ENCODE peak calls at places on chromosomes 13 and 19, in eight cellular contexts. One of them, this sample, is unnamed.

GRCh38 chr19:1850809-1851544 is 2.7 kb upstream of the REXO1 start:
- DNase-seq in astrocyte: no peak
- DNase-seq in GM19239: no peak
- DNase-seq in iris pigment epithelial cell: no peak
- DNase-seq in amygdala: no peak
- DNase-seq in caudate nucleus: no peak
- DNase-seq in LHCN-M2: no peak
- DNase-seq in naive B cell: no peak
- DNase-seq in this sample: no peak

GRCh38 chr13:106003651-106004050 is 531.8 kb downstream of the EFNB2 start:
- DNase-seq in astrocyte: no peak
- DNase-seq in GM19239: no peak
- DNase-seq in iris pigment epithelial cell: no peak
- DNase-seq in amygdala: no peak
- DNase-seq in caudate nucleus: no peak
- DNase-seq in LHCN-M2: no peak
- DNase-seq in naive B cell: no peak
- DNase-seq in this sample: no peak

GRCh38 chr19:55654833-55655647 is at the start of gene U2AF2:
- DNase-seq in astrocyte: no peak
- DNase-seq in GM19239: peak
- DNase-seq in iris pigment epithelial cell: peak
- DNase-seq in amygdala: peak
- DNase-seq in caudate nucleus: peak
- DNase-seq in LHCN-M2: peak
- DNase-seq in naive B cell: peak
- DNase-seq in this sample: peak

GRCh38 chr13:106311004-106311403 is 224.5 kb downstream of the EFNB2 start:
- DNase-seq in astrocyte: no peak
- DNase-seq in GM19239: no peak
- DNase-seq in iris pigment epithelial cell: no peak
- DNase-seq in amygdala: no peak
- DNase-seq in caudate nucleus: no peak
- DNase-seq in LHCN-M2: no peak
- DNase-seq in naive B cell: no peak
- DNase-seq in this sample: no peak

GRCh38 chr13:44815507-44816074 is 173.7 kb downstream of the NUFIP1 start:
- DNase-seq in astrocyte: peak
- DNase-seq in GM19239: peak
- DNase-seq in iris pigment epithelial cell: peak
- DNase-seq in amygdala: no peak
- DNase-seq in caudate nucleus: peak
- DNase-seq in LHCN-M2: peak
- DNase-seq in naive B cell: no peak
- DNase-seq in this sample: no peak

GRCh38 chr13:73224708-73225107 is 165.9 kb downstream of the KLF5 start:
- DNase-seq in astrocyte: peak
- DNase-seq in GM19239: no peak
- DNase-seq in iris pigment epithelial cell: peak
- DNase-seq in amygdala: no peak
- DNase-seq in caudate nucleus: no peak
- DNase-seq in LHCN-M2: peak
- DNase-seq in naive B cell: no peak
- DNase-seq in this sample: no peak

GRCh38 chr19:7226749-7227148 is 67.5 kb downstream of the INSR start:
- DNase-seq in astrocyte: no peak
- DNase-seq in GM19239: no peak
- DNase-seq in iris pigment epithelial cell: no peak
- DNase-seq in amygdala: no peak
- DNase-seq in caudate nucleus: no peak
- DNase-seq in LHCN-M2: no peak
- DNase-seq in naive B cell: no peak
- DNase-seq in this sample: no peak

GRCh38 chr13:101308247-101309013 is 107.9 kb downstream of the NALCN start:
- DNase-seq in astrocyte: peak
- DNase-seq in GM19239: no peak
- DNase-seq in iris pigment epithelial cell: peak
- DNase-seq in amygdala: no peak
- DNase-seq in caudate nucleus: no peak
- DNase-seq in LHCN-M2: no peak
- DNase-seq in naive B cell: no peak
- DNase-seq in this sample: no peak

GRCh38 chr19:12777217-12778019 is 2.1 kb upstream of the HOOK2 start:
- DNase-seq in astrocyte: no peak
- DNase-seq in GM19239: peak
- DNase-seq in iris pigment epithelial cell: peak
- DNase-seq in amygdala: peak
- DNase-seq in caudate nucleus: peak
- DNase-seq in LHCN-M2: peak
- DNase-seq in naive B cell: peak
- DNase-seq in this sample: peak

GRCh38 chr13:35349673-35350278 is 126.7 kb downstream of the MAB21L1 start:
- DNase-seq in astrocyte: peak
- DNase-seq in GM19239: no peak
- DNase-seq in iris pigment epithelial cell: peak
- DNase-seq in amygdala: no peak
- DNase-seq in caudate nucleus: no peak
- DNase-seq in LHCN-M2: peak
- DNase-seq in naive B cell: no peak
- DNase-seq in this sample: no peak

GRCh38 chr19:33704271-33704670 is 82.5 kb downstream of the CHST8 start:
- DNase-seq in astrocyte: no peak
- DNase-seq in GM19239: no peak
- DNase-seq in iris pigment epithelial cell: no peak
- DNase-seq in amygdala: no peak
- DNase-seq in caudate nucleus: no peak
- DNase-seq in LHCN-M2: no peak
- DNase-seq in naive B cell: no peak
- DNase-seq in this sample: no peak

GRCh38 chr19:4972509-4973230 is 3.8 kb downstream of the KDM4B start:
- DNase-seq in astrocyte: peak
- DNase-seq in GM19239: no peak
- DNase-seq in iris pigment epithelial cell: peak
- DNase-seq in amygdala: no peak
- DNase-seq in caudate nucleus: no peak
- DNase-seq in LHCN-M2: peak
- DNase-seq in naive B cell: no peak
- DNase-seq in this sample: no peak

GRCh38 chr19:4449022-4449825 is 8.4 kb downstream of the UBXN6 start:
- DNase-seq in astrocyte: no peak
- DNase-seq in GM19239: no peak
- DNase-seq in iris pigment epithelial cell: no peak
- DNase-seq in amygdala: peak
- DNase-seq in caudate nucleus: peak
- DNase-seq in LHCN-M2: no peak
- DNase-seq in naive B cell: no peak
- DNase-seq in this sample: no peak

GRCh38 chr19:16872728-16873127 is 16.1 kb upstream of the F2RL3 start:
- DNase-seq in astrocyte: no peak
- DNase-seq in GM19239: no peak
- DNase-seq in iris pigment epithelial cell: no peak
- DNase-seq in amygdala: no peak
- DNase-seq in caudate nucleus: no peak
- DNase-seq in LHCN-M2: no peak
- DNase-seq in naive B cell: no peak
- DNase-seq in this sample: no peak

GRCh38 chr13:74136089-74136658 is 2.0 kb upstream of the KLF12 start:
- DNase-seq in astrocyte: peak
- DNase-seq in GM19239: no peak
- DNase-seq in iris pigment epithelial cell: peak
- DNase-seq in amygdala: peak
- DNase-seq in caudate nucleus: peak
- DNase-seq in LHCN-M2: peak
- DNase-seq in naive B cell: no peak
- DNase-seq in this sample: peak

GRCh38 chr13:62033932-62034331 is 618.3 kb upstream of the PCDH20 start:
- DNase-seq in astrocyte: no peak
- DNase-seq in GM19239: no peak
- DNase-seq in iris pigment epithelial cell: no peak
- DNase-seq in amygdala: peak
- DNase-seq in caudate nucleus: no peak
- DNase-seq in LHCN-M2: no peak
- DNase-seq in naive B cell: no peak
- DNase-seq in this sample: no peak

GRCh38 chr19:45901912-45902650 is at the start of gene MYPOP:
- DNase-seq in astrocyte: no peak
- DNase-seq in GM19239: no peak
- DNase-seq in iris pigment epithelial cell: no peak
- DNase-seq in amygdala: no peak
- DNase-seq in caudate nucleus: no peak
- DNase-seq in LHCN-M2: no peak
- DNase-seq in naive B cell: no peak
- DNase-seq in this sample: no peak

GRCh38 chr19:10624585-10624984 is 768 bp upstream of the SLC44A2 start:
- DNase-seq in astrocyte: no peak
- DNase-seq in GM19239: no peak
- DNase-seq in iris pigment epithelial cell: no peak
- DNase-seq in amygdala: no peak
- DNase-seq in caudate nucleus: no peak
- DNase-seq in LHCN-M2: no peak
- DNase-seq in naive B cell: no peak
- DNase-seq in this sample: no peak

GRCh38 chr13:98457053-98457452 is 119.9 kb downstream of the STK24 start:
- DNase-seq in astrocyte: no peak
- DNase-seq in GM19239: no peak
- DNase-seq in iris pigment epithelial cell: no peak
- DNase-seq in amygdala: no peak
- DNase-seq in caudate nucleus: no peak
- DNase-seq in LHCN-M2: no peak
- DNase-seq in naive B cell: no peak
- DNase-seq in this sample: no peak

GRCh38 chr19:33675501-33676124 is 53.9 kb downstream of the CHST8 start:
- DNase-seq in astrocyte: no peak
- DNase-seq in GM19239: no peak
- DNase-seq in iris pigment epithelial cell: no peak
- DNase-seq in amygdala: no peak
- DNase-seq in caudate nucleus: no peak
- DNase-seq in LHCN-M2: no peak
- DNase-seq in naive B cell: no peak
- DNase-seq in this sample: no peak

GRCh38 chr13:97125810-97126738 is 96.1 kb upstream of the MBNL2 start:
- DNase-seq in astrocyte: peak
- DNase-seq in GM19239: peak
- DNase-seq in iris pigment epithelial cell: peak
- DNase-seq in amygdala: no peak
- DNase-seq in caudate nucleus: peak
- DNase-seq in LHCN-M2: peak
- DNase-seq in naive B cell: no peak
- DNase-seq in this sample: peak

GRCh38 chr13:37345869-37346268 is 240.4 kb upstream of the CSNK1A1L start:
- DNase-seq in astrocyte: no peak
- DNase-seq in GM19239: no peak
- DNase-seq in iris pigment epithelial cell: no peak
- DNase-seq in amygdala: no peak
- DNase-seq in caudate nucleus: no peak
- DNase-seq in LHCN-M2: no peak
- DNase-seq in naive B cell: no peak
- DNase-seq in this sample: no peak

GRCh38 chr19:1471514-1472107 is 7.4 kb downstream of the C19orf25 start:
- DNase-seq in astrocyte: no peak
- DNase-seq in GM19239: no peak
- DNase-seq in iris pigment epithelial cell: no peak
- DNase-seq in amygdala: peak
- DNase-seq in caudate nucleus: peak
- DNase-seq in LHCN-M2: no peak
- DNase-seq in naive B cell: no peak
- DNase-seq in this sample: no peak

GRCh38 chr13:76758257-76758656 is 127.9 kb downstream of the KCTD12 start:
- DNase-seq in astrocyte: no peak
- DNase-seq in GM19239: no peak
- DNase-seq in iris pigment epithelial cell: peak
- DNase-seq in amygdala: no peak
- DNase-seq in caudate nucleus: no peak
- DNase-seq in LHCN-M2: no peak
- DNase-seq in naive B cell: no peak
- DNase-seq in this sample: no peak